ENCODE peak calls at places on chromosomes 13 and 19, in four cellular contexts. One of them, this sample, is unnamed. For H3K9me3, the result is how much of the 10 kb centered on the place peaks cover.

GRCh38 chr19:10566658-10567410 is 1.0 kb upstream of the KRI1 start:
- DNase-seq in keratinocyte: no peak
- DNase-seq in left ventricle myocardium inferior: no peak
- DNase-seq in Peyer's patch: no peak
- DNase-seq in this sample: peak

GRCh38 chr13:46721054-46721453 is 75.9 kb downstream of the ESD start:
- DNase-seq in keratinocyte: no peak
- DNase-seq in left ventricle myocardium inferior: peak
- DNase-seq in Peyer's patch: no peak
- DNase-seq in this sample: peak

GRCh38 chr19:47697863-47698609 is 15.2 kb upstream of the EHD2 start:
- DNase-seq in keratinocyte: no peak
- DNase-seq in left ventricle myocardium inferior: peak
- DNase-seq in Peyer's patch: peak
- DNase-seq in this sample: peak

GRCh38 chr19:18478545-18479311 is 40.8 kb upstream of the ISYNA1 start:
- DNase-seq in keratinocyte: no peak
- DNase-seq in left ventricle myocardium inferior: peak
- DNase-seq in Peyer's patch: no peak
- DNase-seq in this sample: peak

GRCh38 chr19:16168465-16169081 is 4.8 kb downstream of the CIB3 start:
- DNase-seq in keratinocyte: no peak
- DNase-seq in left ventricle myocardium inferior: no peak
- DNase-seq in Peyer's patch: no peak
- DNase-seq in this sample: no peak

GRCh38 chr13:26695891-26696311 is 64.7 kb downstream of the GPR12 start:
- DNase-seq in keratinocyte: no peak
- DNase-seq in left ventricle myocardium inferior: no peak
- DNase-seq in Peyer's patch: no peak
- DNase-seq in this sample: no peak

GRCh38 chr19:39372047-39372802 is 18.7 kb downstream of the PAF1 start:
- DNase-seq in keratinocyte: no peak
- DNase-seq in left ventricle myocardium inferior: peak
- DNase-seq in Peyer's patch: no peak
- DNase-seq in this sample: no peak

GRCh38 chr13:64688893-64689677 is 2541.1 kb downstream of the PCDH9 start:
- DNase-seq in keratinocyte: no peak
- DNase-seq in left ventricle myocardium inferior: no peak
- DNase-seq in Peyer's patch: no peak
- DNase-seq in this sample: no peak

GRCh38 chr19:45866400-45867176 is 2.5 kb downstream of the FOXA3 start:
- DNase-seq in keratinocyte: no peak
- DNase-seq in left ventricle myocardium inferior: no peak
- DNase-seq in Peyer's patch: peak
- DNase-seq in this sample: no peak

GRCh38 chr13:75934889-75935288 is 298.8 kb downstream of the LMO7 start:
- DNase-seq in keratinocyte: no peak
- DNase-seq in left ventricle myocardium inferior: no peak
- DNase-seq in Peyer's patch: no peak
- DNase-seq in this sample: no peak

GRCh38 chr19:4624301-4624700 is 15.0 kb upstream of the TNFAIP8L1 start:
- DNase-seq in keratinocyte: no peak
- DNase-seq in left ventricle myocardium inferior: no peak
- DNase-seq in Peyer's patch: no peak
- DNase-seq in this sample: no peak

GRCh38 chr13:29516880-29517279 is 78.6 kb downstream of the SLC7A1 start:
- DNase-seq in keratinocyte: no peak
- DNase-seq in left ventricle myocardium inferior: no peak
- DNase-seq in Peyer's patch: no peak
- DNase-seq in this sample: no peak

GRCh38 chr13:31201341-31202024 is 1.7 kb downstream of the B3GLCT start:
- DNase-seq in keratinocyte: no peak
- DNase-seq in left ventricle myocardium inferior: no peak
- DNase-seq in Peyer's patch: no peak
- DNase-seq in this sample: no peak

GRCh38 chr19:44753932-44754742 is 5.6 kb downstream of the BCL3 start:
- DNase-seq in keratinocyte: no peak
- DNase-seq in left ventricle myocardium inferior: peak
- DNase-seq in Peyer's patch: peak
- DNase-seq in this sample: peak

GRCh38 chr19:30666301-30666803 is 294.2 kb downstream of the ZNF536 start:
- DNase-seq in keratinocyte: no peak
- DNase-seq in left ventricle myocardium inferior: no peak
- DNase-seq in Peyer's patch: peak
- DNase-seq in this sample: peak

GRCh38 chr13:99642006-99642405 is 140.7 kb downstream of the TM9SF2 start:
- DNase-seq in keratinocyte: no peak
- DNase-seq in left ventricle myocardium inferior: no peak
- DNase-seq in Peyer's patch: no peak
- DNase-seq in this sample: no peak

GRCh38 chr13:79392882-79393563 is 13.0 kb downstream of the RBM26 start:
- DNase-seq in keratinocyte: no peak
- DNase-seq in left ventricle myocardium inferior: no peak
- DNase-seq in Peyer's patch: no peak
- DNase-seq in this sample: peak

GRCh38 chr19:49638360-49638759 is 1.6 kb downstream of the RRAS start:
- DNase-seq in keratinocyte: no peak
- DNase-seq in left ventricle myocardium inferior: no peak
- DNase-seq in Peyer's patch: no peak
- DNase-seq in this sample: no peak

GRCh38 chr13:101523732-101524131 is 71.3 kb downstream of the ITGBL1 start:
- DNase-seq in keratinocyte: no peak
- DNase-seq in left ventricle myocardium inferior: no peak
- DNase-seq in Peyer's patch: no peak
- DNase-seq in this sample: no peak

GRCh38 chr19:30812099-30812684 is 440.0 kb downstream of the ZNF536 start:
- DNase-seq in keratinocyte: no peak
- DNase-seq in left ventricle myocardium inferior: no peak
- DNase-seq in Peyer's patch: no peak
- DNase-seq in this sample: no peak

GRCh38 chr19:39953915-39954314 is 17.1 kb upstream of the PSMC4 start:
- DNase-seq in keratinocyte: no peak
- DNase-seq in left ventricle myocardium inferior: no peak
- DNase-seq in Peyer's patch: no peak
- DNase-seq in this sample: no peak

GRCh38 chr19:6138066-6138465 is 2.6 kb downstream of the ACSBG2 start:
- DNase-seq in keratinocyte: no peak
- DNase-seq in left ventricle myocardium inferior: no peak
- DNase-seq in Peyer's patch: no peak
- DNase-seq in this sample: no peak

GRCh38 chr19:18233224-18233825 is 7.1 kb upstream of the PDE4C start:
- DNase-seq in keratinocyte: no peak
- DNase-seq in left ventricle myocardium inferior: no peak
- DNase-seq in Peyer's patch: peak
- DNase-seq in this sample: peak

GRCh38 chr13:27599096-27599495 is 21.2 kb downstream of the LNX2 start:
- DNase-seq in keratinocyte: no peak
- DNase-seq in left ventricle myocardium inferior: no peak
- DNase-seq in Peyer's patch: no peak
- DNase-seq in this sample: no peak

GRCh38 chr19:2167896-2168618 is 4.3 kb downstream of the DOT1L start:
- DNase-seq in keratinocyte: no peak
- DNase-seq in left ventricle myocardium inferior: peak
- DNase-seq in Peyer's patch: peak
- DNase-seq in this sample: no peak

GRCh38 chr13:63731896-63732295 is 2316.2 kb upstream of the PCDH20 start:
- DNase-seq in keratinocyte: no peak
- DNase-seq in left ventricle myocardium inferior: no peak
- DNase-seq in Peyer's patch: no peak
- DNase-seq in this sample: no peak

GRCh38 chr13:45398862-45399261 is 19.3 kb downstream of the SLC25A30 start:
- DNase-seq in keratinocyte: no peak
- DNase-seq in left ventricle myocardium inferior: no peak
- DNase-seq in Peyer's patch: no peak
- DNase-seq in this sample: peak

GRCh38 chr19:3302755-3303154 is 63.6 kb upstream of the NFIC start:
- DNase-seq in keratinocyte: no peak
- DNase-seq in left ventricle myocardium inferior: no peak
- DNase-seq in Peyer's patch: no peak
- DNase-seq in this sample: no peak

GRCh38 chr19:15923702-15924101 is 10.6 kb downstream of the CYP4F11 start:
- DNase-seq in keratinocyte: no peak
- DNase-seq in left ventricle myocardium inferior: no peak
- DNase-seq in Peyer's patch: peak
- DNase-seq in this sample: no peak

GRCh38 chr13:28609936-28610335 is 49.0 kb upstream of the POMP start:
- DNase-seq in keratinocyte: no peak
- DNase-seq in left ventricle myocardium inferior: no peak
- DNase-seq in Peyer's patch: no peak
- DNase-seq in this sample: no peak

GRCh38 chr13:26019241-26019640 is 32.6 kb downstream of the SHISA2 start:
- DNase-seq in keratinocyte: no peak
- DNase-seq in left ventricle myocardium inferior: no peak
- DNase-seq in Peyer's patch: no peak
- DNase-seq in this sample: no peak

GRCh38 chr13:94886191-94886590 is 173.8 kb upstream of the SOX21 start:
- DNase-seq in keratinocyte: no peak
- DNase-seq in left ventricle myocardium inferior: no peak
- DNase-seq in Peyer's patch: no peak
- DNase-seq in this sample: no peak

GRCh38 chr13:34675626-34676025 is 266.4 kb upstream of the NBEA start:
- DNase-seq in keratinocyte: no peak
- DNase-seq in left ventricle myocardium inferior: no peak
- DNase-seq in Peyer's patch: no peak
- DNase-seq in this sample: no peak

GRCh38 chr13:52862358-52863206 is 14.1 kb upstream of the PCDH8 start:
- DNase-seq in keratinocyte: no peak
- DNase-seq in left ventricle myocardium inferior: no peak
- DNase-seq in Peyer's patch: no peak
- DNase-seq in this sample: no peak

GRCh38 chr19:12202250-12202649 is 39.4 kb downstream of the ZNF136 start:
- DNase-seq in keratinocyte: no peak
- DNase-seq in left ventricle myocardium inferior: peak
- DNase-seq in Peyer's patch: peak
- DNase-seq in this sample: peak

GRCh38 chr13:97130201-97130600 is 91.9 kb upstream of the MBNL2 start:
- DNase-seq in keratinocyte: no peak
- DNase-seq in left ventricle myocardium inferior: no peak
- DNase-seq in Peyer's patch: no peak
- DNase-seq in this sample: no peak

DNA sequence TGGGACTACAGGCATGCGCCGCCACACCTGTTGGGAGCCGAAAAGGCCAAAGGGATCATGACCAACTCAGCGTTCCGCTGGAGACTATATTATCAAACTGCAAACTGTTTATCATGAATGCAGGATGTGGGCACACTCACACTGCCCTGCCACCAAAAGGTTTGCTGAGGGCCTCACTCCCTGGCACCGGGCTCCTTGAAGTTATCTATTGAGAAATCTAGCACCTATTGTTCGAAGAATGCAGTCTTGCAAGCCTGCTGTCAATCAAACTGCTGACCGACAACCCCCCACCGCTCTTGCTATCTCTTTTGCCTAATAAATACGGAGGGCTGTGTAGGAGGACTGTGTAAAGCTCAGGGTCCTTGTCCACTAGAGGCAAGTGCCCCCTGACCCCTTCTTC is 5.2 kb upstream of the ZNF836 start:
- DNase-seq in keratinocyte: no peak
- DNase-seq in left ventricle myocardium inferior: no peak
- DNase-seq in Peyer's patch: no peak
- DNase-seq in this sample: no peak
- H3K9me3 ChIP-seq in keratinocyte: under half
- H3K9me3 ChIP-seq in left ventricle myocardium inferior: under half
- H3K9me3 ChIP-seq in Peyer's patch: under half
- H3K9me3 ChIP-seq in this sample: under half

GRCh38 chr13:48449656-48450055 is 36.7 kb upstream of the LPAR6 start:
- DNase-seq in keratinocyte: no peak
- DNase-seq in left ventricle myocardium inferior: no peak
- DNase-seq in Peyer's patch: no peak
- DNase-seq in this sample: no peak
- H3K9me3 ChIP-seq in keratinocyte: under half
- H3K9me3 ChIP-seq in left ventricle myocardium inferior: under half
- H3K9me3 ChIP-seq in Peyer's patch: under half
- H3K9me3 ChIP-seq in this sample: under half

DNA sequence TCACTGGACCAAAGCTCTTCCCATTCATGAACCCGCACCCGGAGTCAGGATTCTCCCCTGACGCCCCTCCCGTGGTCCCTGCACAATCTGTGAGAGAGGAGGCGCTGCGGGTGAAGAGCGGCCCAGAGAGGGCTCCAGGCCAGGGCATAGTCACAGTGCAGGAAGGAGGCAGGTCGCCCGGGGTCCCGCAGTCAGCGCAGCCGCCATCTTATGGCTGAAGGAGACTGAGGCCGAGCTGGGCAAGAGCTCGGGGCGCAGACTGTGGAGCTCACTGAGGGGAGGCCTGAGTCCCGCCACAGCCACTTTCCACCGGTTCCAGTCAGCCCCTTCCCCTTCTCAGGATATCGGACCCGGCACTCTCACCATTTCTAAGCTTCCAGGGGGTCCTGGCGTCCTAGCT is 300 bp downstream of the ZNF99 start:
- DNase-seq in keratinocyte: no peak
- DNase-seq in left ventricle myocardium inferior: no peak
- DNase-seq in Peyer's patch: no peak
- DNase-seq in this sample: no peak
- H3K9me3 ChIP-seq in keratinocyte: under half
- H3K9me3 ChIP-seq in left ventricle myocardium inferior: under half
- H3K9me3 ChIP-seq in Peyer's patch: under half
- H3K9me3 ChIP-seq in this sample: under half

GRCh38 chr19:57465680-57466381 is 8.9 kb upstream of the VN1R1 start:
- DNase-seq in keratinocyte: peak
- DNase-seq in left ventricle myocardium inferior: no peak
- DNase-seq in Peyer's patch: no peak
- DNase-seq in this sample: peak

DNA sequence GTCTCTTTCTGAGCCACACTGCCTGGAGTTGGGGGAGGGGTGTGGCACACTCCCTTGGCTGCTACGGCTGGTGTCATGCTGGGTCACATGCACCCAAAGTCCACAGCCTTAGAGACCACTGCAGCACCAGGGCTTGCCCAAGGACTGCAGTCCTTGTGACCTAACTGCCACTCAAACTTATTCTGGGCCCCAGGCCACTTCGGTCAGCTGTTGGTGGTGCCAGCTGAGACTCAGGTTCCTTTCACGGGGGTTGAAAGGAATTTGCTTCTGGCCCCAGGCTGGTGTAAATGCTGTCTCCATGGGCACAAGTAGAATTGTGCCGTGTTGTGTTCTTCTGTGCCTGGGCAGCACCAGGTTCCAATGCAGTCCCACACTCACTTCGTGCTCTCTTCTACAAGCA is 9.5 kb upstream of the VN1R1 start:
- DNase-seq in keratinocyte: no peak
- DNase-seq in left ventricle myocardium inferior: peak
- DNase-seq in Peyer's patch: no peak
- DNase-seq in this sample: no peak
- H3K9me3 ChIP-seq in keratinocyte: under half
- H3K9me3 ChIP-seq in left ventricle myocardium inferior: half or more
- H3K9me3 ChIP-seq in Peyer's patch: under half
- H3K9me3 ChIP-seq in this sample: under half

GRCh38 chr19:41666075-41666474 is 22.0 kb downstream of the CEACAM7 start:
- DNase-seq in keratinocyte: no peak
- DNase-seq in left ventricle myocardium inferior: no peak
- DNase-seq in Peyer's patch: no peak
- DNase-seq in this sample: no peak
- H3K9me3 ChIP-seq in keratinocyte: under half
- H3K9me3 ChIP-seq in left ventricle myocardium inferior: under half
- H3K9me3 ChIP-seq in Peyer's patch: under half
- H3K9me3 ChIP-seq in this sample: under half